ENCODE peak calls at places on chromosomes 11 and 22, in seven cellular contexts. T is K562, Z is HCT116, N is GM12878, B is H1, E is SK-N-SH, J is HepG2. K is an unnamed sample.

GRCh38 chr22:36430863-36431262 is 43.1 kb upstream of the MYH9 start:
- DNase-seq in J (peak; percentile 52), N (no peak), E (no peak), B (no peak), T (peak; percentile 58), Z (no peak), K (no peak)

GRCh38 chr22:39932918-39933649 is 27.1 kb upstream of the TMA7B start:
- DNase-seq in Z (peak; percentile 35), B (peak; percentile 78), J (peak; percentile 29), E (no peak), N (no peak), T (peak; percentile 82), K (no peak)

GRCh38 chr11:41446566-41446965 is 12.9 kb downstream of the LRRC4C start:
- DNase-seq in N (no peak), E (no peak), B (no peak), J (no peak), T (no peak), Z (no peak), K (no peak)

GRCh38 chr11:67320691-67321090 is 17.4 kb downstream of the SSH3 start:
- DNase-seq in B (no peak), Z (no peak), T (no peak), E (no peak), N (no peak), J (no peak), K (no peak)

GRCh38 chr11:83284501-83285051 is 1.6 kb downstream of the CCDC90B start:
- DNase-seq in J (peak; percentile 72), Z (no peak), N (no peak), B (no peak), E (no peak), T (no peak), K (peak; percentile 9)

GRCh38 chr11:69370984-69371709 is 77.2 kb downstream of the MYEOV start:
- DNase-seq in E (no peak), J (no peak), T (no peak), N (no peak), Z (no peak), B (no peak), K (no peak)

GRCh38 chr11:97610000-97610399 is 1220.2 kb downstream of the JRKL start:
- DNase-seq in E (no peak), J (no peak), T (peak; percentile 15), N (no peak), B (no peak), Z (no peak), K (peak; percentile 48)

GRCh38 chr11:68314886-68315580 is 2.6 kb downstream of the LRP5 start:
- DNase-seq in T (peak; percentile 72), J (peak; percentile 96), E (peak; percentile 57), Z (peak; percentile 26), B (no peak), N (no peak), K (peak; percentile 81)

GRCh38 chr11:115256326-115257197 is 247.7 kb downstream of the CADM1 start:
- DNase-seq in J (no peak), B (no peak), E (peak; percentile 22), T (no peak), Z (no peak), N (peak; percentile 21), K (no peak)

GRCh38 chr11:60985991-60986915 is 14.8 kb downstream of the CD6 start:
- DNase-seq in N (no peak), E (no peak), T (no peak), J (no peak), Z (no peak), B (no peak), K (no peak)

GRCh38 chr11:91374794-91375193 is 849.8 kb upstream of the FAT3 start:
- DNase-seq in B (no peak), J (no peak), T (no peak), Z (no peak), E (no peak), N (no peak), K (no peak)

GRCh38 chr22:36773935-36774334 is 2.0 kb downstream of the IFT27 start:
- DNase-seq in Z (no peak), N (no peak), B (no peak), T (peak; percentile 11), J (no peak), E (peak; percentile 43), K (peak; percentile 53)

GRCh38 chr11:41031571-41032060 is 427.8 kb downstream of the LRRC4C start:
- DNase-seq in E (no peak), B (no peak), Z (no peak), J (no peak), T (no peak), N (no peak), K (no peak)

GRCh38 chr11:73520358-73521061 is 77.4 kb downstream of the FAM168A start:
- DNase-seq in B (no peak), N (peak; percentile 47), Z (no peak), T (no peak), E (peak; percentile 32), J (no peak), K (no peak)
- TF ChIP-seq JUND in B (no peak), N (no peak), Z (no peak), T (no peak), E (no peak), J (no peak), K (no peak)

GRCh38 chr22:19767427-19768380 is 7.1 kb downstream of the TBX1 start:
- DNase-seq in T (no peak), B (no peak), J (peak; percentile 47), E (no peak), N (no peak), Z (peak; percentile 26), K (no peak)
- TF ChIP-seq JUND in T (no peak), B (no peak), J (no peak), E (no peak), N (no peak), Z (no peak), K (no peak)

GRCh38 chr11:103202048-103202651 is 92.9 kb downstream of the DYNC2H1 start:
- DNase-seq in N (no peak), J (peak; percentile 10), T (peak; percentile 8), B (no peak), Z (peak; percentile 22), E (peak; percentile 28), K (peak; percentile 18)
- TF ChIP-seq JUND in N (no peak), J (no peak), T (no peak), B (no peak), Z (no peak), E (no peak), K (no peak)

DNA sequence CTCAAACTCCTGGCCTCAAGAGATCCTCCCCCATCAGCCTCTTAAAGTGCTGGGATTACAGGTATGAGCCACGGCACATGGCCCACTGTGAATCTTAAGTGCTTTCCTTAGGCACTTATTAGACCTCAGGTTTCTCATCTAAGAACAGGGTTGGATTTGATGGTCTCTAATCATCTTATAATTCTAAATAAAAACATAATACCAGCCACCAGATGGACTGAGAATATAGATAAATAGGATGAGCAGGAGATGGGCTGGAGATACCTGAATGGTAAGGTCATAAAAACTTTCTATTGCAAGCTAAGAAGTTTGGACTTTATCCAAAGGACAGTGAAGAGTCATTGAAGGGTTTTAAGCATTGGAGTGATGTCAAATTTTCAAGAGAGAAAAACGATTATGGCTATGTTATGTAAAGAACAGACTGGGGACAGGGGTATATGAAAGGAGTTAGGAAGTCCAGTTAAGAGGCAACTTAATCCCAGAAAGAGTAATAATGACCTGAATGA is 85.2 kb downstream of the RELT start:
- DNase-seq in N (no peak), Z (no peak), E (no peak), T (no peak), J (no peak), B (no peak), K (no peak)
- TF ChIP-seq JUND in N (no peak), Z (no peak), E (no peak), T (no peak), J (no peak), B (no peak), K (no peak)

DNA sequence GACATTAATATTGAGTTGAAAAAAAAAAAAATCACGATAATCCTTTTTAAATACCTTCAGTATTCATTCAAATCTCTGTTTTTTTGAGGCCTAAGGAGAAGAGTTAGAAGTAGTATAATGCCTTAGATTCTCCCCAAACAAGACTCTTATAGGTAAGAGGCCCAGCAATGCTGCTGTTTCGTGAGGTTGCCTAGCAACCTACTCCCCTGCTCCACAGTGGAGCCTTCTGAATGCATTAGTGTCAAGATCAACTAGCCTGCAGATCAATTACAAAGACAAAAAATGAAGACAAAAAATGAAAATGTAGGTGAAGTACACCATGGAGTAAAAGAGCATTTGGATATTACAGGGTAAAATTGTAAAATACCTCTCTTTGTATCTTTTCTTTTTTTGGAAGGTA is 229.8 kb upstream of the LUZP2 start:
- DNase-seq in E (no peak), B (no peak), N (no peak), J (no peak), Z (no peak), T (no peak), K (no peak)
- TF ChIP-seq JUND in E (no peak), B (no peak), N (no peak), J (no peak), Z (no peak), T (no peak), K (no peak)

DNA sequence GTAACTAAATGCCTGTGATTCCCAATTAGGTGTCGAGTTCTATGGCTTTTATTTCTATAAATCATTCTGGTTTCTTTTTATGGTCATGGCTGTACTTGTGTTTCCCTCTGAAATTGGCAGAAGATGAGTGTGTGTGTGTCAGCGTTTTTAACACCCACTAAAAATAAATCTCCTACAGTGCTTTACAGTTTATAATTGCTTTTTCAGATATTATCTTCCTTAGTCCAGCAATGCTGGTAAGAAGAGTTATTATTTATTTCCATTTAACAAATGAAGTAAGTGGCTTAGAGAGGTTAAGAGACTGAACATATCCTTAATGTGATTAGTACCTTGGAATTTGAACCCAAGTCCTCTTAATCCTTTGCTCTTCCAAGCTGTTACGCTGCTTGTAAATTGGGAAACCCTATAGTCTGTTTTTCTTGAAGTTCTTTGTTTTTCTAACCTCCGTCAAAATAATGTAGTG is 125.2 kb downstream of the TEAD1 start:
- DNase-seq in Z (no peak), N (no peak), B (no peak), J (no peak), E (no peak), T (no peak), K (no peak)
- TF ChIP-seq JUND in Z (no peak), N (no peak), B (no peak), J (no peak), E (no peak), T (no peak), K (no peak)

DNA sequence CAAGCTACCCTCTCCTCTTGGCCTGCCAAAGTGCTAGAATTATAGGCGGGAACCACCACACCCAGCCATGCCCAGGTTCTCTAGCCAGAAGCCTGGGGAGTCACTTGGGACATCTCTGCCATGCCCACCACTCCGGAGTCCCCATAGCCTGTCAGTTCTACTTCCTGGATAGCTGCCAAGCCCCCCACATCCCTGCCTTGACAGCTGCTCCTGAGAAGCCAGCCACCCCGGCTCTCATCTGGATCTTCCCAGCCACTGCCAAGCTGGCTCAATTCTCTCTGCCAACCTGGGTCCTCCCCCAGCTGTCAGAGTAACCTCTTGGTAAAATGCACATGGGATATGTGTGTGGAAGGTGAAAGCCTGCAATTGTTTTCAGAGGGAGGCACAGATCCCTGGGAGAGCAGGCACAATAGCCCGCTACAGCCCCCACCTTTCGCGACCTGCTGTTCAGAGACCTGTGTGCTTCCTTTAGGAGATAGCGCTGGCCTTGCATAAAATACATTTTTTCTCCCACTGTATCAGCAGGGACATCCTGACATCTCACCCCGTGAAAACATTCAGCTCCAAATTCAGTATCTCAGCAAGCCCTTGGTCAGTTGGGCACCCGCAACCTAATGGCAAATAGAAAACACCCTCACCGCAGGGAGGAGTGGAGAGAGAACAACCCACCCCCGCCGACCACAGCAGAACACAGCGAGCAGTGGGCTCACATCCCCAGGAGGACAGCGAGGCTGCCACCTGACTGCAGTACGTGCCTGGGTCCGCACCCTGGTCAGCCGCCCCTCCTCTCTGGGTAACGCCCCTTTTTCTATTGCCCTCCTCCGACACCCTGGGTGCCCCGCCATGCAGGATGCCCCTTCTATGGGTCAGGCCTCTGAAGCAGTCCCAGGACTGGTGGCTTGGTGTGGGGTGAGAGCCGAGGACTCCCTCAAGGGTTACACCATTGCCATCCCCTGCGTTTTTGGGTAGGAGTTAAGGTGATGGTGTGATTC is 1342.2 kb downstream of the BRD1 start:
- DNase-seq in B (no peak), E (no peak), N (no peak), J (no peak), Z (no peak), T (no peak), K (no peak)
- TF ChIP-seq JUND in B (no peak), E (no peak), N (no peak), J (no peak), Z (no peak), T (no peak), K (no peak)

K was measured in T47D.